ENCODE peak calls at places on chromosomes 12 and 14, in seven cellular contexts. T is GM12878, H is SK-N-SH, E is HCT116, K is K562, Q is HepG2, Y is H1. S is an unnamed sample.

GRCh38 chr12:91119089-91119488 is 7.8 kb upstream of the LUM start:
- DNase-seq in T (no peak), H (no peak), E (no peak), K (no peak), Q (no peak), Y (no peak), S (no peak)

GRCh38 chr12:72271401-72271740 is 799 bp upstream of the TRHDE start:
- DNase-seq in T (no peak), H (peak), E (no peak), K (no peak), Q (no peak), Y (peak), S (no peak)

GRCh38 chr12:51055060-51055459 is 6.9 kb downstream of the LETMD1 start:
- DNase-seq in T (no peak), H (no peak), E (no peak), K (no peak), Q (no peak), Y (no peak), S (no peak)

GRCh38 chr14:94653321-94653720 is 41.1 kb downstream of the SERPINA3 start:
- DNase-seq in T (no peak), H (no peak), E (no peak), K (no peak), Q (no peak), Y (no peak), S (no peak)

GRCh38 chr14:103078420-103078749 is 5.6 kb upstream of the LBHD2 start:
- DNase-seq in T (peak), H (peak), E (peak), K (peak), Q (peak), Y (no peak), S (peak)

GRCh38 chr14:34043627-34044372 is 92.9 kb upstream of the EGLN3 start:
- DNase-seq in T (peak), H (no peak), E (peak), K (peak), Q (peak), Y (no peak), S (no peak)

GRCh38 chr12:115440438-115440837 is 756.5 kb upstream of the TBX3 start:
- DNase-seq in T (no peak), H (no peak), E (no peak), K (peak), Q (peak), Y (no peak), S (no peak)

GRCh38 chr14:45715946-45716345 is 462.9 kb upstream of the MIS18BP1 start:
- DNase-seq in T (no peak), H (no peak), E (no peak), K (no peak), Q (no peak), Y (no peak), S (peak)

GRCh38 chr12:123533672-123534643 is at the start of gene RILPL1:
- DNase-seq in T (no peak), H (peak), E (no peak), K (peak), Q (peak), Y (peak), S (peak)

GRCh38 chr14:92026548-92027190 is 13.2 kb downstream of the TRIP11 start:
- DNase-seq in T (no peak), H (no peak), E (no peak), K (no peak), Q (no peak), Y (no peak), S (no peak)

GRCh38 chr12:25135531-25136154 is 59.3 kb downstream of the DNAI7 start:
- DNase-seq in T (no peak), H (no peak), E (peak), K (no peak), Q (peak), Y (peak), S (no peak)

GRCh38 chr14:92135269-92135668 is 13.5 kb downstream of the CPSF2 start:
- DNase-seq in T (no peak), H (peak), E (peak), K (peak), Q (peak), Y (no peak), S (no peak)

GRCh38 chr12:94148841-94149780 is 734 bp downstream of the PLXNC1 start:
- DNase-seq in T (no peak), H (peak), E (no peak), K (no peak), Q (no peak), Y (peak), S (peak)

GRCh38 chr14:67411820-67412421 is at the start of gene PLEK2:
- DNase-seq in T (no peak), H (peak), E (peak), K (no peak), Q (no peak), Y (peak), S (peak)

GRCh38 chr14:87566986-87567385 is 426.0 kb downstream of the GALC start:
- DNase-seq in T (no peak), H (no peak), E (no peak), K (no peak), Q (no peak), Y (no peak), S (no peak)

GRCh38 chr12:99170026-99170425 is 477.5 kb upstream of the GARIN6 start:
- DNase-seq in T (no peak), H (no peak), E (no peak), K (no peak), Q (no peak), Y (no peak), S (no peak)

GRCh38 chr12:10829994-10830393 is 3.8 kb upstream of the TAS2R10 start:
- DNase-seq in T (no peak), H (no peak), E (no peak), K (no peak), Q (peak), Y (no peak), S (no peak)

GRCh38 chr14:92408186-92408585 is 85.2 kb downstream of the SLC24A4 start:
- DNase-seq in T (no peak), H (no peak), E (no peak), K (no peak), Q (no peak), Y (no peak), S (no peak)

GRCh38 chr12:125065021-125065752 is at the start of gene AACS:
- DNase-seq in T (no peak), H (peak), E (peak), K (peak), Q (peak), Y (peak), S (peak)

GRCh38 chr14:52873694-52874093 is 77.2 kb downstream of the FERMT2 start:
- DNase-seq in T (no peak), H (no peak), E (no peak), K (no peak), Q (no peak), Y (no peak), S (no peak)
- TF ChIP-seq JUND in T (no peak), H (no peak), E (no peak), K (no peak), Q (no peak), Y (no peak), S (no peak)

DNA sequence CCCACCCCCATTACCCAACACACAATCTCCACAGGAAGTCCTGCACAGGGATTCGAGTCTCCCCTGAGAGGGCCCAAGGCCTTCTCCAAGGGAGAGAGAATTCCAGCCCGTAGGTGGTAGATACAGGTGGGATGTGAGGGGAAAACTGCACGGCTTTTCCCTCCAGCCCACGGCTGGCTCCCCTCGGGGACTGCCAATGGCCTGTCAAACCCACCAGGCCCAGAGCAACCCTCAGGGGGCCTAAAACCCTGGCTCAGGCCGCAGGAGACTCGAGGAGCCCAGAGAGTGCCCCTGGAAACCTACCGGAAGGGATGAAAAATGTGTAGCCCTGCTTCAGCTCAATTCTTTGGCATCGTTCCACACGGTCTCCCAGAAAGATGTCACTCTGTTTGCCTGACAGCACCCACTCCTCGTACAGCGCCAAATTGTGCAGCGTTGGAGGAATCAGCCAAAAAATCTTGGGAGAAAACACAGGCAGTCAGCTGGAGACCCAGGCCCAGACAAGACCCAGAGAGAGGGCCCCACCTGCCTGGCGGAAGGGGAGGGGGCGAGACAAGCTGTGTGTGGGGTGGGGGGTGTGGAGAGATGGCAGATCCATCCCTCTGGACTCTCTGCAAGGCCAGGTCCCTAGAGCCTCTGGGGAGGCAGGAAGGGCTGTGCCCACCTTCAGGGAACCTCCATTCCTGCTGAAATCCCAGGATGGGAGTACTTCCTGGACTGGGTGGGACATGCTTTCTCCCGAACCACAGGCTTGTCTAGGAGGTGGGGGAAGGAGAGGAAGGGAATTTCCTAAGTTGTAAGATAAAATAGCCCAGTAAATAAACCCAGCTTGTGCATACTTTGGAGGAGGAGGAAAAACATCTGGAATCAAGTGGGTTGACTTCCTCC is 48.1 kb downstream of the KDM2B start:
- DNase-seq in T (no peak), H (no peak), E (no peak), K (no peak), Q (no peak), Y (no peak), S (no peak)
- TF ChIP-seq JUND in T (no peak), H (no peak), E (no peak), K (no peak), Q (no peak), Y (no peak), S (no peak)

GRCh38 chr12:53994691-53995310 is 5.2 kb upstream of the HOXC9 start:
- DNase-seq in T (no peak), H (no peak), E (no peak), K (peak), Q (no peak), Y (no peak), S (peak)

GRCh38 chr12:53994268-53994690 is 5.7 kb upstream of the HOXC9 start:
- DNase-seq in T (no peak), H (peak), E (no peak), K (peak), Q (peak), Y (no peak), S (no peak)

GRCh38 chr12:53996188-53996885 is 3.6 kb upstream of the HOXC9 start:
- DNase-seq in T (no peak), H (no peak), E (no peak), K (peak), Q (no peak), Y (peak), S (no peak)

GRCh38 chr12:53996886-53997217 is 3.1 kb upstream of the HOXC9 start:
- DNase-seq in T (no peak), H (no peak), E (no peak), K (no peak), Q (no peak), Y (no peak), S (no peak)

DNA sequence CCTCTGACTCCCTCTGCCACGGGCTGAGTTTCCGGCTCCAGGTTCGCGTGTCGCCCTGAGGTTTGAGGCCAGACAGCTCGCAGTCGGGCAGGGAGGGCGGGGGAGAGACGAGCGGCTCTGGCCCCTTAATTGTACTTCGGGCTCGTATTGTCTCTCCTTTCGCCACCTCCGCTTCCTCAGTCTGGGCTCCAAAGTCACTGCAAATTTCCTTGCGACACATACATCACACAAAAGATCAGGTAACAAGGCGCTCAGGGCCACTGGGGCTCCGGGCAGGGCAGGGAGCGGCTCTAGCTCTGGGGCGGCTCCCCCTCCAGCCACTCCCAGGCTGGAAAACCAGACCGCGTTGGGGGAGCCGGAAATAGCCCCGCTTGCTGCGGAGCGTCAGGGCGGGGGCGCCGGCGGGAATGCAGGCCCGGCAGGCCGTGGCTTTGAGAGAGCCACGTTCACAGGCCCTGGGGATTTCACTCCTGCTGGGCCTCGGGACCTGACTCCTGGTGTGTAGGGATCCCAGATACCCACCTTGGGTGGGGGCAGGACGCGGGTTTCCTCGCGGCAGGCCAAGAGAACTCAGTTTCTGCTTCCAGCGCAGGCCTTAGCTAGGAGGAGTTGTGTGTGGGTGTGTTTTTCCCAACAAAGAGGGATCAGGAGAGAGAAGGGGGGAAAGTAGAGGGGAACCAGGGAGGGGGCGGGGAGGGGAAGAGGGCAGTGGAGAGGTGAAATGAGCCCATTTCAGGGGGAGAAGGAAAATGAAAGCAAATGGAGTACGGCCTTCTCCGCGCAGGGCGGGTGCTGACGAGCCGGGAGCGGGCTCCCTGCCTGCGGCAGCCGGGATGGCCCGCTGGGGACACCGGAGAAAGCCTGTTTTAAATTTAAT is 4.4 kb upstream of the HOXC9 start:
- DNase-seq in T (no peak), H (peak), E (no peak), K (peak), Q (no peak), Y (peak), S (no peak)
- TF ChIP-seq JUND in T (no peak), H (no peak), E (no peak), K (peak), Q (no peak), Y (no peak), S (no peak)

GRCh38 chr12:107921062-107921461 is 146.6 kb downstream of the ASCL4 start:
- DNase-seq in T (no peak), H (no peak), E (no peak), K (no peak), Q (no peak), Y (no peak), S (no peak)
- TF ChIP-seq JUND in T (no peak), H (no peak), E (no peak), K (no peak), Q (no peak), Y (no peak), S (no peak)

DNA sequence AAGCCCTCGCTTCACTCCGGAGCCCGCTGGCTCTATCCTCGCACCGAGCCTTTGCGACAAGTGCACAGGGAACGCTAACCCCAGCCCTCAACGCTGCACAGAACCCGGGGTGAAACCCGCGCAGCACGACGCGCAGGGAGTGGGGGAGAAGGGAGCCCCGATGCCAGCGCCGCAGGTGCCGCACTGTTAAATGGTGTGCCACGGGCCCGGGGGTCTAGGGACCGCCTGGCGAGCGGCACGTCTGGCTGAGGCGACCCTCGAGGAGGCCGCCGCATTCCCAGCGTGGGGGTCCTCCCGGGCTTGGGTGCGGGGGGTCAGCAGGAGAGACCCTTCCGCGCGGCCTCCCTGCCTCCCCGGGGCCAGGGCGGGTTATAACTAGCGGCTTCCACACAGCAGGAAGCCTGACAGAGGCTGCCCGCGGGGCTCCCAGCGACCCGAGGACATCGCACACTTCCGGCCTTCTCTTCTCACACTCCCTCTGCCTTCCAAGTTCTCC is 23.8 kb upstream of the LRTM2 start:
- DNase-seq in T (no peak), H (no peak), E (no peak), K (no peak), Q (no peak), Y (peak), S (no peak)
- TF ChIP-seq JUND in T (no peak), H (no peak), E (no peak), K (no peak), Q (no peak), Y (no peak), S (no peak)

S was measured in T47D.